ENCODE peak calls at places on chromosomes 7 and 10, in four cellular contexts. X is IMR-90, T is H9, W is H1. B is an unnamed sample.

GRCh38 chr10:130141878-130142277 is 5.7 kb downstream of the GLRX3 start:
- DNase-seq in X (no peak), W (no peak), T (no peak), B (peak; percentile 52)

GRCh38 chr10:84407390-84408049 is 79.1 kb downstream of the CCSER2 start:
- DNase-seq in X (no peak), W (no peak), T (no peak), B (no peak)

GRCh38 chr7:82594665-82595064 is 151.1 kb upstream of the CACNA2D1 start:
- DNase-seq in X (no peak), T (no peak), W (no peak), B (peak; percentile 63)

GRCh38 chr10:15588635-15589081 is 131.1 kb downstream of the ITGA8 start:
- DNase-seq in T (no peak), W (no peak), X (no peak), B (peak; percentile 1)

GRCh38 chr7:141053626-141054025 is 20.2 kb upstream of the TMEM178B start:
- DNase-seq in W (no peak), T (no peak), X (no peak), B (no peak)

GRCh38 chr10:110357871-110358270 is 53.2 kb upstream of the SMNDC1 start:
- DNase-seq in X (no peak), W (no peak), T (no peak), B (no peak)

GRCh38 chr7:38451840-38452239 is 178.4 kb upstream of the TARP start:
- DNase-seq in X (peak; percentile 62), W (no peak), T (no peak), B (peak; percentile 69)

GRCh38 chr7:92259062-92259461 is 13.3 kb downstream of the ANKIB1 start:
- DNase-seq in T (no peak), W (no peak), X (no peak), B (no peak)

GRCh38 chr10:69065406-69066361 is 22.2 kb upstream of the SRGN start:
- DNase-seq in W (no peak), T (no peak), X (peak; percentile 80), B (no peak)

GRCh38 chr10:61142987-61143386 is 199.0 kb upstream of the RHOBTB1 start:
- DNase-seq in X (no peak), W (no peak), T (no peak), B (no peak)

GRCh38 chr7:131721660-131722059 is 165.2 kb upstream of the PODXL start:
- DNase-seq in X (no peak), W (no peak), T (no peak), B (no peak)

GRCh38 chr7:103866919-103867318 is 122.5 kb downstream of the RELN start:
- DNase-seq in T (no peak), W (no peak), X (no peak), B (no peak)

GRCh38 chr7:56007891-56008290 is 43.4 kb downstream of the PSPH start:
- DNase-seq in W (no peak), T (no peak), X (no peak), B (no peak)

GRCh38 chr10:117254774-117255735 is 14.1 kb downstream of the SLC18A2 start:
- DNase-seq in W (no peak), T (no peak), X (no peak), B (no peak)

GRCh38 chr7:47326808-47327207 is 255.1 kb downstream of the TNS3 start:
- DNase-seq in T (no peak), W (no peak), X (peak; percentile 85), B (no peak)

GRCh38 chr7:8481752-8482446 is 48.5 kb downstream of the NXPH1 start:
- DNase-seq in T (no peak), X (no peak), W (no peak), B (no peak)

GRCh38 chr7:27175005-27175625 is 995 bp upstream of the HOXA10 start:
- DNase-seq in X (no peak), W (no peak), T (peak; percentile 36), B (peak; percentile 52)

GRCh38 chr7:1741751-1742554 is 71.9 kb downstream of the ELFN1 start:
- DNase-seq in W (no peak), X (no peak), T (no peak), B (no peak)

GRCh38 chr7:66464059-66464458 is 164.6 kb upstream of the KCTD7 start:
- DNase-seq in W (no peak), X (no peak), T (no peak), B (no peak)

GRCh38 chr7:88344956-88345832 is 38.5 kb upstream of the STEAP4 start:
- DNase-seq in W (peak; percentile 10), X (no peak), T (peak; percentile 70), B (peak; percentile 67)

GRCh38 chr7:155798673-155799439 is 13.4 kb downstream of the SHH start:
- DNase-seq in W (no peak), X (no peak), T (no peak), B (no peak)

GRCh38 chr10:86160890-86161585 is 205.6 kb downstream of the GRID1 start:
- DNase-seq in T (no peak), X (no peak), W (no peak), B (no peak)

GRCh38 chr7:116782177-116782711 is 80.1 kb upstream of the CAPZA2 start:
- DNase-seq in W (no peak), T (no peak), X (peak; percentile 48), B (peak; percentile 76)

GRCh38 chr10:47246409-47247189 is 53.4 kb upstream of the GDF10 start:
- DNase-seq in T (peak; percentile 14), X (no peak), W (no peak), B (no peak)

GRCh38 chr10:116274141-116274861 is 1.3 kb upstream of the GFRA1 start:
- DNase-seq in W (no peak), T (peak; percentile 57), X (no peak), B (peak; percentile 46)

GRCh38 chr7:44576228-44576627 is 2.5 kb upstream of the DDX56 start:
- DNase-seq in X (no peak), W (no peak), T (no peak), B (no peak)

GRCh38 chr10:62618576-62619408 is 185.7 kb upstream of the ADO start:
- DNase-seq in T (no peak), W (no peak), X (peak; percentile 89), B (no peak)

GRCh38 chr10:131207584-131208532 is 103.7 kb downstream of the TCERG1L start:
- DNase-seq in T (peak; percentile 17), X (no peak), W (no peak), B (peak; percentile 56)

GRCh38 chr7:21771261-21771660 is 174.4 kb downstream of the CDCA7L start:
- DNase-seq in W (no peak), T (no peak), X (no peak), B (no peak)

GRCh38 chr7:1854521-1855395 is 184.7 kb downstream of the ELFN1 start:
- DNase-seq in T (peak; percentile 31), X (no peak), W (no peak), B (no peak)

GRCh38 chr10:1170867-1171180 is 114.6 kb downstream of the WDR37 start:
- DNase-seq in T (no peak), X (no peak), W (no peak), B (no peak)

GRCh38 chr7:25580156-25580555 is 351.9 kb upstream of the NPVF start:
- DNase-seq in T (no peak), X (no peak), W (no peak), B (no peak)

GRCh38 chr7:33050425-33051318 is 11.9 kb downstream of the NT5C3A start:
- DNase-seq in W (no peak), T (no peak), X (peak; percentile 59), B (peak; percentile 47)

GRCh38 chr10:94963901-94964300 is 25.4 kb downstream of the CYP2C9 start:
- DNase-seq in X (peak; percentile 13), T (peak; percentile 38), W (peak; percentile 5), B (peak; percentile 99)

GRCh38 chr10:48880016-48880705 is 59.5 kb downstream of the LRRC18 start:
- DNase-seq in T (no peak), X (no peak), W (no peak), B (peak; percentile 49)

GRCh38 chr7:70654979-70655378 is 477.0 kb upstream of the GALNT17 start:
- DNase-seq in T (no peak), W (no peak), X (no peak), B (no peak)

DNA sequence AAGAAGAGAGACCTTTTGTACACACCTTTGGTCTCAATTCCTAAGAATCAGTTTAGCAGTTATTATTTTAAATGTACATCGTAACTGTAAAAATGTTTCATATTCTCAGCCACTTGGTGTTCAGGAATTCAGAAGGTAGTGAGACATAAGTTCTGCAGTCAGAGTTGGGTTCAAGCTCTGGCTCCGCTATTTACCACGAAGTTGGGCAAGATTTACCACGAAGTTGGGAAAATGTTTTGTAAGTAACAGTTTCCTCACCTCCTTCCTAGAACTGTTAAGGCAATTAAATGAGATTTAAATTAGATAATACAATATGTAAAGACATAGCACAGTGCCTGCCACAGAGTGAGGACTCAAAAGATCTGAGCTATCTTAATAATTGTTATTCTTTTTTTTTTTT is 16.2 kb upstream of the ABLIM1 start:
- DNase-seq in T (no peak), W (no peak), X (no peak), B (no peak)
- H4K5ac ChIP-seq in T (no peak overlapping the region), W (no peak overlapping the region), X (no peak overlapping the region), B (no peak overlapping the region)

DNA sequence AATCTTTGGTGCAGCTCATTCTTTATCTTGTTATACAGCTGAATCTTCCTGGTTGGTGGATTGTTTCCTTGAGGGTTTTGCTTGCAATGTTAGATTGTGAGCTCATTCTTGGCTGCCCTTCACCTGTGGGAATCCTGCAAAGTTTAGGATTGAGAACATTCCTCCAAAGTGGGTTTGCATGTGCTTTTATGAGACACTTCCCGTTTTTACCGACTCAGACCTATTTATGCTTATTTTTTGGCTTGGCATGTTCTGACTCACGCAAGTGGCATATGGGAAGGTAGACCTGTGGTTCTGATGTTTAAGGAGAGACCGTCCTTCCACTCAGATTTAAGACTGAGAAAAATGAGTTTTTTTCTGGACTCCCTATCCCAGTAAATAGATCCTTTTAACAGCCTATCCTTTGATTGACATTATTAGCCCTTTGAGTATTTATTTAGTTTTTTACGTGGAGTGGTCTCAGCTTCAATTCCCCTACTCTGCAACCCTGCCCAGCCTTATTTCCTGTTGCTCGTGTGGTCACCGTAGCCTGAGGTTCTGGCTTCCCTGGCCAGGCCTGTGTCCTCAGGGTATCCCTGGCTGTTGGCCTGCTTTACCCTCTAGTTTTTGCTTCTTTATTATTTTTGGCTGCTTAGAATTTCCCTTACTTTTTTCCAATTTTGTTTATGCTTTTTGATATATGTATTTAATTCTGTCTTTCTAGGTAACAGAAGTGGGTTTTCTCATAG is 13.4 kb upstream of the PRF1 start:
- DNase-seq in X (no peak), W (no peak), T (no peak), B (no peak)
- H4K5ac ChIP-seq in X (no peak overlapping the region), W (no peak overlapping the region), T (no peak overlapping the region), B (no peak overlapping the region)

DNA sequence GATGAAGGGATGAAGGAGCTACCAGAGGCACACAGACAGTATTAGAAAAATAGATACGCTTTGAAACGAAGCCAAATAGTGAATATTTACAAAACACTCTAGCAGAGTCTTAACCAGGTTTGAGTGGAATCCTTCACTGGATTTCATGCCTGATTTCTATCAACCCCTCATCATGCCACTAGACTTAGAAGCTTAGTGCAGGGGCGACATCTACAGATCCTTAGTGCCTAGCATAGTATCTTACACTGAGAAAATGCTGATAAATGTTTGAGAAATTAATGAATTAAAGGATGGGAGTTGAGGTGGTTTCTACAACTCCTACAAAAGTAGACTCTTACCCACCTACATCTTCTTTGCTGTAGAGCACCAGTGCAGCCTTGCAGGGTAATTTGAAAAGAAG is 54.7 kb upstream of the CCNJ start:
- DNase-seq in T (no peak), X (no peak), W (no peak), B (no peak)
- H4K5ac ChIP-seq in T (no peak overlapping the region), X (no peak overlapping the region), W (no peak overlapping the region), B (no peak overlapping the region)

DNA sequence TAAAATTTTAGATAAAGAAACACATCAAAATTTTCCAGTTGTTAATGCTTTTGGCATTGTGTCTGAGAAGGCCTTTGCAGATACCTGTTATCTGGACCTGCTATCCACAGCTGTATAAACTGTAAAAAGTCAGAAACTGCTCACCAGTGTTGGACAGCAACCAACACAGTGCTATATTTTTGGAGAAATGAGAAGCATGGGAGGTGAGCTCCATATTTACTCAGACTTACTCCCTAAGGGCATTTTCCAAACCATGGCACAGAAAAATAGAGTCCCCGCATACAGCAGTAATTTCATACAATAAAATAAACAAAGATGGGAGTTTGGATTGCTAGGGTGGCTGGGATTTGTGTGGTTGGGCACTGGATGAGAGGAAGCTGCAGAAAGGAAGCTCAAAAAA is 136.3 kb upstream of the GLI3 start:
- DNase-seq in X (no peak), W (no peak), T (no peak), B (no peak)
- H4K5ac ChIP-seq in X (no peak overlapping the region), W (no peak overlapping the region), T (no peak overlapping the region), B (no peak overlapping the region)